ENCODE peak calls at places on chromosomes 6 and 20, in seven cellular contexts. One of them, this sample, is unnamed.

GRCh38 chr20:47019106-47019824 is 124.6 kb downstream of the EYA2 start:
- DNase-seq in IMR-90: peak
- DNase-seq in heart left ventricle: no peak
- DNase-seq in breast epithelium: no peak
- DNase-seq in sigmoid colon: peak
- DNase-seq in endothelial cell of umbilical vein: no peak
- DNase-seq in A549: no peak
- DNase-seq in this sample: no peak

GRCh38 chr6:140956567-140957306 is 1176.0 kb upstream of the GJE1 start:
- DNase-seq in IMR-90: peak
- DNase-seq in heart left ventricle: no peak
- DNase-seq in breast epithelium: no peak
- DNase-seq in sigmoid colon: no peak
- DNase-seq in endothelial cell of umbilical vein: no peak
- DNase-seq in A549: no peak
- DNase-seq in this sample: no peak

GRCh38 chr6:105680131-105680530 is 277.2 kb upstream of the PREP start:
- DNase-seq in IMR-90: no peak
- DNase-seq in heart left ventricle: no peak
- DNase-seq in breast epithelium: no peak
- DNase-seq in sigmoid colon: no peak
- DNase-seq in endothelial cell of umbilical vein: no peak
- DNase-seq in A549: no peak
- DNase-seq in this sample: no peak

GRCh38 chr6:168683621-168684020 is 242.6 kb downstream of the SMOC2 start:
- DNase-seq in IMR-90: no peak
- DNase-seq in heart left ventricle: no peak
- DNase-seq in breast epithelium: no peak
- DNase-seq in sigmoid colon: no peak
- DNase-seq in endothelial cell of umbilical vein: no peak
- DNase-seq in A549: no peak
- DNase-seq in this sample: no peak

GRCh38 chr6:161353208-161353613 is 79.3 kb upstream of the AGPAT4 start:
- DNase-seq in IMR-90: no peak
- DNase-seq in heart left ventricle: no peak
- DNase-seq in breast epithelium: no peak
- DNase-seq in sigmoid colon: no peak
- DNase-seq in endothelial cell of umbilical vein: no peak
- DNase-seq in A549: peak
- DNase-seq in this sample: no peak

GRCh38 chr6:111686249-111686997 is 80.7 kb upstream of the TRAF3IP2 start:
- DNase-seq in IMR-90: no peak
- DNase-seq in heart left ventricle: peak
- DNase-seq in breast epithelium: no peak
- DNase-seq in sigmoid colon: no peak
- DNase-seq in endothelial cell of umbilical vein: peak
- DNase-seq in A549: no peak
- DNase-seq in this sample: no peak

GRCh38 chr6:142728367-142728766 is 216.6 kb downstream of the HIVEP2 start:
- DNase-seq in IMR-90: no peak
- DNase-seq in heart left ventricle: no peak
- DNase-seq in breast epithelium: no peak
- DNase-seq in sigmoid colon: no peak
- DNase-seq in endothelial cell of umbilical vein: no peak
- DNase-seq in A549: no peak
- DNase-seq in this sample: no peak

GRCh38 chr6:25883991-25884390 is 9.9 kb upstream of the SLC17A3 start:
- DNase-seq in IMR-90: peak
- DNase-seq in heart left ventricle: no peak
- DNase-seq in breast epithelium: no peak
- DNase-seq in sigmoid colon: no peak
- DNase-seq in endothelial cell of umbilical vein: no peak
- DNase-seq in A549: peak
- DNase-seq in this sample: no peak

GRCh38 chr6:96836579-96837137 is 619 bp downstream of the GPR63 start:
- DNase-seq in IMR-90: peak
- DNase-seq in heart left ventricle: peak
- DNase-seq in breast epithelium: no peak
- DNase-seq in sigmoid colon: no peak
- DNase-seq in endothelial cell of umbilical vein: peak
- DNase-seq in A549: peak
- DNase-seq in this sample: peak

GRCh38 chr6:96832780-96833179 is 4.5 kb downstream of the GPR63 start:
- DNase-seq in IMR-90: no peak
- DNase-seq in heart left ventricle: no peak
- DNase-seq in breast epithelium: no peak
- DNase-seq in sigmoid colon: no peak
- DNase-seq in endothelial cell of umbilical vein: no peak
- DNase-seq in A549: no peak
- DNase-seq in this sample: no peak

GRCh38 chr6:96841241-96841824 is 4.1 kb upstream of the GPR63 start:
- DNase-seq in IMR-90: no peak
- DNase-seq in heart left ventricle: no peak
- DNase-seq in breast epithelium: no peak
- DNase-seq in sigmoid colon: no peak
- DNase-seq in endothelial cell of umbilical vein: no peak
- DNase-seq in A549: no peak
- DNase-seq in this sample: no peak

GRCh38 chr6:96834070-96834469 is 3.2 kb downstream of the GPR63 start:
- DNase-seq in IMR-90: no peak
- DNase-seq in heart left ventricle: no peak
- DNase-seq in breast epithelium: no peak
- DNase-seq in sigmoid colon: no peak
- DNase-seq in endothelial cell of umbilical vein: no peak
- DNase-seq in A549: no peak
- DNase-seq in this sample: no peak

DNA sequence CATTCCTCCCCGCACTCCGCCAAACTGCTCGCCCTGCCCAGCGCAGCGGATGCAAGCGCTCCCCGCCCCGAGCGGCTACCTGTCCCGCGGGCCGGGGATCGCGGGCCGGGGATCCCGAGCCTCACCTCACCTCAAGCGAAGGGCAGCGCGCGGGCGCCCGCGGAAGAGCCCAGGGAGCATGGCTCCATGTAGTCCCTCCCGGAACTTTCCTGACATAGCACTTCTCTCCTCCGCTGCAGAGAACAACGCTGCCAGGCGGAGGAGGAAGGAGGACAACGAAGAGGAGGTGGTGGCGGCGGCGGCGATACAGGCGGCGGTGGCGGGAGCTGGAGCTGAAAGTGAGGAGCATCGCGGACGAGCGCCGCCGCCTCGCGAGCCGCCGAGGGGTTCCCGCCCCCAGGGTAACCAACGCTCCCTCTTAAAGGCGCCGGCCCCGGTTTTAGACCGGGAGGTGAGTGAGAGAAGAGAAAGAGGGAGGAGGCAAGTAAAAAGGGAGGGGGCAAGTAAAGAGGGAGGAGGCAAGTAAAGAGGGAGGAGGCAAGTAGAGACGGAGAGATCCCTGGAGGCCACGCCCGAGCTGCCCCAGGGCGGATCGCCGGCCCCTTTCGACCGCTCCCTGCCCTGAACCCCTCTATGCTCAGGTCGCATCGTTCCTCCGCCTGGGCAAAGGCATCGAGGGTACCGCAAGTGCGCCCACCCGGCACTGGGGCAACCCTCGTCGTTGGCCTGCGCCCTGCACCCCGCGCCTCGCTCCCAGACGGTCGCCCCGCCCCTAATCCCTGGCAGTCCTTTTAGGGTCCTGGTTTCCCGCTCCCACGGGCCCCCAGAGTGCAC is at the start of gene GPR63:
- DNase-seq in IMR-90: peak
- DNase-seq in heart left ventricle: peak
- DNase-seq in breast epithelium: peak
- DNase-seq in sigmoid colon: peak
- DNase-seq in endothelial cell of umbilical vein: peak
- DNase-seq in A549: peak
- DNase-seq in this sample: peak
- TF ChIP-seq POLR2A in IMR-90: no peak
- TF ChIP-seq POLR2A in heart left ventricle: no peak
- TF ChIP-seq POLR2A in breast epithelium: no peak
- TF ChIP-seq POLR2A in sigmoid colon: no peak
- TF ChIP-seq POLR2A in endothelial cell of umbilical vein: no peak
- TF ChIP-seq POLR2A in A549: peak
- TF ChIP-seq POLR2A in this sample: peak

DNA sequence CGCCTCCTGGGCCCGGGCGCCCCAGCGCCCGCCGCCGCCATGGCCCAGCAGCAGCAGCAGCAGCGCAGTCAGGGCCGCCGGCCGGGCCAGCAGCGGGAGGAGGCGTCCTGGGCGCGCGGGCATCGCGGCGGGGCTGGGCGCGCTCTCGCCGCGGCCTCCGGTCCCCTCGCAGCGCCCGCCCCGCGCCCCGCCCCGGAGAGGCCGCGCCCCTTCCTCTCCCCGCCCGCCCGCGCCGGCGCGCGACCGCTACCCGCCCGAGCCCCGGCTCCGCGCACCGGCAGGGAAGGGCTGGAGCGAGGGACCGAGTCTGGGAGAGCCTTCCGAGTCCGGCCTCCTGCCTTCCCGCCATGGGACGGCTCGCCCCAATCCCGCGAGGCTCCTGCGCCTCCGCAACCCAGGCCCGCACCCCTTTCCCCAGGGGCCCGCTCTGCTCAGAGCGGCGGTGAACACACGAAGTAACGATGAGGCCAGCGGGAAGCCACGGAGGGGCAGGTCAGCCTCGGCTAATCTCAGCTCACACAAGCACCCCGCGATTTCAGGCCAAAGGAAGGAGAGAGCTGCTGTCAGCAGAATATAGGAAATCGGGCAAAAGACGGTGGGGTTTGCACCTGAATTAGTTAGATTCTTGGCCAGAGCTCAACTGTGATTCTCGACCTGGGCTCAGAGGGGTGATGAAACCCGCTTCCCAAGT is at the start of gene TXNDC5:
- DNase-seq in IMR-90: peak
- DNase-seq in heart left ventricle: peak
- DNase-seq in breast epithelium: peak
- DNase-seq in sigmoid colon: peak
- DNase-seq in endothelial cell of umbilical vein: peak
- DNase-seq in A549: peak
- DNase-seq in this sample: peak
- TF ChIP-seq POLR2A in IMR-90: no peak
- TF ChIP-seq POLR2A in heart left ventricle: no peak
- TF ChIP-seq POLR2A in breast epithelium: no peak
- TF ChIP-seq POLR2A in sigmoid colon: no peak
- TF ChIP-seq POLR2A in endothelial cell of umbilical vein: peak
- TF ChIP-seq POLR2A in A549: peak
- TF ChIP-seq POLR2A in this sample: peak

GRCh38 chr6:3653528-3654070 is 97.9 kb downstream of the PXDC1 start:
- DNase-seq in IMR-90: no peak
- DNase-seq in heart left ventricle: no peak
- DNase-seq in breast epithelium: no peak
- DNase-seq in sigmoid colon: no peak
- DNase-seq in endothelial cell of umbilical vein: no peak
- DNase-seq in A549: no peak
- DNase-seq in this sample: no peak

GRCh38 chr6:3651698-3652229 is 99.7 kb downstream of the PXDC1 start:
- DNase-seq in IMR-90: no peak
- DNase-seq in heart left ventricle: no peak
- DNase-seq in breast epithelium: no peak
- DNase-seq in sigmoid colon: no peak
- DNase-seq in endothelial cell of umbilical vein: no peak
- DNase-seq in A549: no peak
- DNase-seq in this sample: peak

GRCh38 chr6:3650341-3650958 is 101.1 kb downstream of the PXDC1 start:
- DNase-seq in IMR-90: no peak
- DNase-seq in heart left ventricle: no peak
- DNase-seq in breast epithelium: no peak
- DNase-seq in sigmoid colon: no peak
- DNase-seq in endothelial cell of umbilical vein: no peak
- DNase-seq in A549: no peak
- DNase-seq in this sample: no peak

GRCh38 chr6:3648724-3649123 is 102.8 kb downstream of the PXDC1 start:
- DNase-seq in IMR-90: no peak
- DNase-seq in heart left ventricle: no peak
- DNase-seq in breast epithelium: no peak
- DNase-seq in sigmoid colon: no peak
- DNase-seq in endothelial cell of umbilical vein: no peak
- DNase-seq in A549: no peak
- DNase-seq in this sample: peak

GRCh38 chr6:3650959-3651697 is 100.4 kb downstream of the PXDC1 start:
- DNase-seq in IMR-90: no peak
- DNase-seq in heart left ventricle: no peak
- DNase-seq in breast epithelium: no peak
- DNase-seq in sigmoid colon: no peak
- DNase-seq in endothelial cell of umbilical vein: no peak
- DNase-seq in A549: no peak
- DNase-seq in this sample: peak
- TF ChIP-seq POLR2A in IMR-90: no peak
- TF ChIP-seq POLR2A in heart left ventricle: no peak
- TF ChIP-seq POLR2A in breast epithelium: no peak
- TF ChIP-seq POLR2A in sigmoid colon: no peak
- TF ChIP-seq POLR2A in endothelial cell of umbilical vein: no peak
- TF ChIP-seq POLR2A in A549: no peak
- TF ChIP-seq POLR2A in this sample: peak

GRCh38 chr20:32753731-32754130 is 8.5 kb upstream of the DNMT3B start:
- DNase-seq in IMR-90: peak
- DNase-seq in heart left ventricle: no peak
- DNase-seq in breast epithelium: no peak
- DNase-seq in sigmoid colon: no peak
- DNase-seq in endothelial cell of umbilical vein: no peak
- DNase-seq in A549: no peak
- DNase-seq in this sample: no peak

GRCh38 chr20:32752021-32752457 is 8.8 kb upstream of the COMMD7 start:
- DNase-seq in IMR-90: no peak
- DNase-seq in heart left ventricle: no peak
- DNase-seq in breast epithelium: no peak
- DNase-seq in sigmoid colon: no peak
- DNase-seq in endothelial cell of umbilical vein: no peak
- DNase-seq in A549: no peak
- DNase-seq in this sample: no peak

GRCh38 chr20:32752458-32753250 is 9.4 kb upstream of the COMMD7 start:
- DNase-seq in IMR-90: peak
- DNase-seq in heart left ventricle: no peak
- DNase-seq in breast epithelium: no peak
- DNase-seq in sigmoid colon: no peak
- DNase-seq in endothelial cell of umbilical vein: no peak
- DNase-seq in A549: no peak
- DNase-seq in this sample: peak

GRCh38 chr20:32751309-32752020 is 8.2 kb upstream of the COMMD7 start:
- DNase-seq in IMR-90: no peak
- DNase-seq in heart left ventricle: no peak
- DNase-seq in breast epithelium: no peak
- DNase-seq in sigmoid colon: no peak
- DNase-seq in endothelial cell of umbilical vein: no peak
- DNase-seq in A549: no peak
- DNase-seq in this sample: peak

DNA sequence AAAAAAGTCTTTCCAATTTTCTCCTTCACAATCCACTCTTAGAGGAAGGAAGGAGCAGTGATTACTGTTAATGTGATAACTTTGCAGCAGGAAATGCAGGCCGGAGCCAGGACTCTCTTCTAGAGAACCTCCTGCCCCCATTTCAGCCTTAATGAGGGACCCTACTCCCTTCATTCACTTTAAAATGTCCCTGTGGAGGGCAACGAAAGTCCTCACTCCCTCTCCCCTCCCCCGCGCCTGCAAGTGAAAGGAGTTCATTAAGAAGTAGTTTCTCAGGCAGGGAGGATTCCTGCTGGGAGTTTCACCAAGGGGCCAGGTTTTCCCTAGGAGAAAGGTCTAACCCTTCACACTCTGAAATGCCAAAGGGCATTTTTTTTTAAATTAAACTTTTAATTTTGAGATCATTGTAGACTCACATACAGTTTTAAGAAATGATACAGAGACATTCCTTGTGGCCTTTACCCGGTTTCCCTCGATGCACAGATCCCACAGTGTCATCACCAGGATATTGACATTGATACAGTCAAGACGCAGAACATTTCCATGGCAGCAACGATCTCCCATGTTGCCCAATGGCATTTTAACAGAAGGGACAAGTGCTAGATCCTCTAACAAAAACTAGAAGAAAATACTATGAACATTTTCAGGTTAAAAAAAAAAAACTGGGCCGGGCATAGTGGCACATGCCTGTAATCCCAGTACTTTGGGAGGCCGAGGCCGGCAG is 6.8 kb upstream of the COMMD7 start:
- DNase-seq in IMR-90: no peak
- DNase-seq in heart left ventricle: no peak
- DNase-seq in breast epithelium: no peak
- DNase-seq in sigmoid colon: no peak
- DNase-seq in endothelial cell of umbilical vein: no peak
- DNase-seq in A549: no peak
- DNase-seq in this sample: no peak
- TF ChIP-seq POLR2A in IMR-90: no peak
- TF ChIP-seq POLR2A in heart left ventricle: no peak
- TF ChIP-seq POLR2A in breast epithelium: no peak
- TF ChIP-seq POLR2A in sigmoid colon: no peak
- TF ChIP-seq POLR2A in endothelial cell of umbilical vein: no peak
- TF ChIP-seq POLR2A in A549: no peak
- TF ChIP-seq POLR2A in this sample: no peak

This sample was measured in erythroblast.